ENCODE peak calls at places on chromosome 7, in eight cellular contexts. U is astrocyte, J is endodermal cell, L is lower lobe of right lung, S is A549, W is dorsolateral prefrontal cortex, R is retinal pigment epithelial cell, P is HepG2. I is an unnamed sample.

GRCh38 chr7:149495785-149496641 is 1.6 kb downstream of the ZNF746 start:
- DNase-seq in P (peak), S (peak), W (peak), J (no peak), R (peak), U (peak), L (peak), I (no peak)

GRCh38 chr7:51376420-51377092 is 59.9 kb upstream of the COBL start:
- DNase-seq in R (peak), L (no peak), W (no peak), U (peak), J (no peak), S (peak), P (no peak), I (peak)

GRCh38 chr7:91263359-91264082 is 712 bp upstream of the FZD1 start:
- DNase-seq in P (no peak), R (no peak), W (peak), J (peak), S (peak), L (peak), U (peak), I (no peak)

GRCh38 chr7:20503278-20503677 is 112.2 kb upstream of the ABCB5 start:
- DNase-seq in R (no peak), L (no peak), S (no peak), U (no peak), W (no peak), P (no peak), J (no peak), I (no peak)

GRCh38 chr7:23247101-23247601 is 576 bp downstream of the GPNMB start:
- DNase-seq in S (no peak), P (no peak), U (no peak), W (no peak), R (no peak), L (no peak), J (no peak), I (no peak)

GRCh38 chr7:105849122-105849855 is 27.1 kb downstream of the ATXN7L1 start:
- DNase-seq in P (peak), U (no peak), S (peak), L (no peak), R (no peak), W (no peak), J (peak), I (no peak)

GRCh38 chr7:117401293-117402002 is 25.8 kb downstream of the ASZ1 start:
- DNase-seq in R (no peak), W (no peak), S (peak), L (no peak), P (peak), U (no peak), J (no peak), I (no peak)

GRCh38 chr7:149627911-149628310 is 130.3 kb upstream of the ZNF746 start:
- DNase-seq in J (no peak), R (no peak), W (no peak), S (no peak), U (no peak), L (no peak), P (no peak), I (no peak)

GRCh38 chr7:97971990-97972943 is 17.7 kb downstream of the OCM2 start:
- DNase-seq in R (peak), J (peak), L (peak), U (peak), P (peak), W (peak), S (peak), I (peak)

GRCh38 chr7:100567751-100568175 is 5.9 kb downstream of the SAP25 start:
- DNase-seq in S (no peak), J (no peak), L (no peak), U (no peak), R (no peak), P (peak), W (no peak), I (no peak)

GRCh38 chr7:24428676-24429075 is 144.6 kb upstream of the PALS2 start:
- DNase-seq in J (no peak), P (no peak), S (no peak), U (no peak), R (no peak), L (no peak), W (no peak), I (no peak)

GRCh38 chr7:71733108-71733870 is 601.3 kb downstream of the GALNT17 start:
- DNase-seq in W (peak), S (peak), J (peak), P (peak), R (peak), L (peak), U (peak), I (peak)

GRCh38 chr7:33550979-33551378 is 354.4 kb upstream of the BMPER start:
- DNase-seq in J (no peak), S (no peak), P (no peak), W (no peak), L (no peak), U (no peak), R (no peak), I (no peak)

GRCh38 chr7:156192921-156193320 is 380.7 kb upstream of the SHH start:
- DNase-seq in P (no peak), W (no peak), U (no peak), R (no peak), J (no peak), L (no peak), S (peak), I (no peak)

GRCh38 chr7:150325901-150326300 is 2.6 kb upstream of the ACTR3C start:
- DNase-seq in R (no peak), U (no peak), J (no peak), W (no peak), S (no peak), L (no peak), P (no peak), I (no peak)

GRCh38 chr7:49791089-49791741 is 17.8 kb downstream of the VWC2 start:
- DNase-seq in S (peak), W (no peak), L (no peak), J (peak), R (no peak), P (peak), U (no peak), I (peak)

GRCh38 chr7:158074896-158075632 is 512.6 kb downstream of the PTPRN2 start:
- DNase-seq in P (no peak), S (no peak), L (no peak), W (no peak), U (no peak), R (no peak), J (no peak), I (no peak)

GRCh38 chr7:138770904-138771303 is 26.9 kb upstream of the TMEM213 start:
- DNase-seq in P (peak), S (no peak), W (no peak), U (no peak), R (no peak), J (no peak), L (no peak), I (no peak)

GRCh38 chr7:114973147-114973546 is 51.3 kb downstream of the MDFIC start:
- DNase-seq in P (no peak), S (no peak), W (no peak), L (no peak), U (peak), R (no peak), J (no peak), I (no peak)

GRCh38 chr7:23539494-23539907 is 7.7 kb upstream of the TRA2A start:
- DNase-seq in U (no peak), L (no peak), R (no peak), W (no peak), S (no peak), J (no peak), P (no peak), I (no peak)

GRCh38 chr7:138481447-138482380 is 21.7 kb downstream of the TRIM24 start:
- DNase-seq in L (no peak), W (no peak), P (no peak), J (peak), S (no peak), U (no peak), R (no peak), I (no peak)

GRCh38 chr7:5589819-5590595 is 166.4 kb upstream of the TNRC18 start:
- DNase-seq in P (no peak), U (no peak), W (no peak), R (no peak), S (no peak), L (no peak), J (no peak), I (no peak)

GRCh38 chr7:150858236-150859197 is 6.2 kb downstream of the AOC1 start:
- DNase-seq in R (no peak), P (no peak), W (no peak), S (no peak), U (no peak), L (no peak), J (peak), I (no peak)

GRCh38 chr7:151076863-151077704 is 3.5 kb downstream of the FASTK start:
- DNase-seq in S (peak), J (peak), L (no peak), U (no peak), W (no peak), P (no peak), R (no peak), I (no peak)

GRCh38 chr7:6623589-6624245 is 8.3 kb downstream of the ZNF853 start:
- DNase-seq in R (no peak), U (no peak), P (no peak), L (no peak), S (no peak), W (no peak), J (no peak), I (no peak)

GRCh38 chr7:380226-380550 is 90.2 kb downstream of the FOXL3 start:
- DNase-seq in J (peak), U (no peak), P (no peak), L (no peak), R (no peak), W (no peak), S (no peak), I (no peak)
- H3K4me3 ChIP-seq in J (no peak), U (no peak), P (no peak), L (peak), R (no peak), W (no peak), S (no peak), I (no peak)

GRCh38 chr7:96709381-96710228 is at the start of gene SEM1:
- DNase-seq in W (peak), R (peak), J (peak), U (peak), L (peak), P (peak), S (peak), I (peak)
- TF ChIP-seq CTCF in W (no peak), R (no peak), J (no peak), U (no peak), L (no peak), P (no peak), S (no peak), I (no peak)

DNA sequence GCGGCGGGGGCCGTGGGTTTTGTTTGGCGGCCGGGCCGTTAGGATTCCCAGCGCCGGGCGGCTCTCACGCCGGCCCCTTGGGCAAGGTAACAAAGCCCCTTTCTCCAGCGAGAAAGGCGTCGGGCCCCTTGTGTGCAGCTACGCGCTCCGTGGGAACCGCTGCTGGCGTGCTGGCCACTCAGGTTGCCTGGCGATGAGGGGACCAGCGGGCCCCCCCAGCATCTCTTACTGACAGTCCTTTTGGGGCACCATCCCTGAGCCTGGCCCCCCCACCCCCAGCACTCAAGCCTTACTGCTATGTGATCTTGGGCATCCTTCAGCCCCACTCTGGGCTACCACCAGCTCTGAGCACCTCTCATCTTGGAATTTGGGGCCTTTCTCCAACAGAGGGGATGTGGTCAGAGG is 1.8 kb downstream of the LFNG start:
- DNase-seq in S (no peak), P (no peak), U (no peak), R (no peak), W (no peak), J (no peak), L (no peak), I (no peak)
- H3K4me3 ChIP-seq in S (no peak), P (peak), U (peak), R (peak), W (no peak), J (no peak), L (peak), I (no peak)

DNA sequence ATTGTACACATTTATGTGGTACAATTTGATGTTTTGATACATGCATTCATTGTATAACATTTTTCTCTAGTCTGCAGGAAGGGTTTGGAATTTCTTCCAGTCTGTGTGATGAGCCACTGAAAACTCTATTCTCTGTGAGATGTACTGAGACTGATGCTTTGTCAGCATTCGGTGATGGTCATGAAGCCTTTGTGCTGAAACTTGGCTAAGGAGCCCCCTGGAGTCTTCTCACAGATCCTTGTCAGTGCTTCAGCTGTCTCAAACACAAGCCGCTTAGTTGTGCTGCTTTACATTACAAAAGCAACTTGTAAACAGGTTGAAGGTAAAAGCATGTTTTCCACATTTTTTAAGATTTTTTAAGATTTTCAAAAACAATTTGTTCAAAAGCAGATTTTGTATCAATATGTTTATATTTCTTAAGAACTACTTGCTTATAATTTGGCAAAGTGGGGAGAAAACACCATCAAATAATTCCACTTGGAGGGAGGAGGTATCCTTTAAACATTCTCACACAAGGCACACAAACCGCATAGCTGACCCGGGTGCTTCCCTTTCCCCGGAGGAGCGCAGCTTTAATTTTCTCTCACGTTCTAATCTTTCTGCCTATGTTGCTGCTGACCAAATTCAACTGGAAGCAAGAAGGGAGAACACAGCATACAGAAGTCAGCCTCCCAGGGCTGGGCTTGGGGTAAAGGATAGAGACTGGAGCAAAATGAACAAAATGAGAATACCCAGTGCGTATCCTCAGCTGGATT is 249.8 kb upstream of the VSTM2A start:
- DNase-seq in U (no peak), L (no peak), R (no peak), W (no peak), S (no peak), J (peak), P (no peak), I (no peak)
- TF ChIP-seq CTCF in U (no peak), L (no peak), R (no peak), W (no peak), S (no peak), J (peak), P (no peak), I (no peak)

GRCh38 chr7:140640727-140641531 is at the start of gene DENND2A:
- DNase-seq in U (peak), W (peak), J (peak), S (no peak), L (peak), P (no peak), R (no peak), I (no peak)

GRCh38 chr7:140638311-140638791 is 2.3 kb downstream of the DENND2A start:
- DNase-seq in S (peak), W (no peak), U (peak), R (no peak), J (peak), L (no peak), P (no peak), I (no peak)

GRCh38 chr7:140641532-140642191 is 1.0 kb upstream of the DENND2A start:
- DNase-seq in W (no peak), P (no peak), R (no peak), S (no peak), J (no peak), U (no peak), L (no peak), I (no peak)

GRCh38 chr7:140640060-140640611 is 477 bp downstream of the DENND2A start:
- DNase-seq in W (no peak), J (peak), S (peak), L (peak), R (no peak), P (no peak), U (peak), I (no peak)

GRCh38 chr7:140639366-140640053 is 1.1 kb downstream of the DENND2A start:
- DNase-seq in J (peak), W (no peak), R (no peak), S (no peak), U (peak), P (no peak), L (no peak), I (no peak)
- H3K4me3 ChIP-seq in J (peak), W (peak), R (peak), S (peak), U (peak), P (peak), L (peak), I (peak)

GRCh38 chr7:142739927-142740492 is 9.3 kb upstream of the PRSS1 start:
- DNase-seq in R (no peak), L (no peak), J (no peak), W (no peak), S (no peak), U (no peak), P (no peak), I (no peak)
- TF ChIP-seq CTCF in R (peak), L (no peak), J (peak), W (no peak), S (no peak), U (no peak), P (no peak), I (no peak)

GRCh38 chr7:39967420-39968161 is 17.5 kb downstream of the CDK13 start:
- DNase-seq in S (no peak), U (no peak), J (no peak), L (no peak), R (no peak), P (no peak), W (no peak), I (no peak)

GRCh38 chr7:39969431-39969830 is 19.4 kb downstream of the CDK13 start:
- DNase-seq in L (no peak), U (no peak), W (no peak), S (no peak), P (no peak), J (no peak), R (no peak), I (no peak)

DNA sequence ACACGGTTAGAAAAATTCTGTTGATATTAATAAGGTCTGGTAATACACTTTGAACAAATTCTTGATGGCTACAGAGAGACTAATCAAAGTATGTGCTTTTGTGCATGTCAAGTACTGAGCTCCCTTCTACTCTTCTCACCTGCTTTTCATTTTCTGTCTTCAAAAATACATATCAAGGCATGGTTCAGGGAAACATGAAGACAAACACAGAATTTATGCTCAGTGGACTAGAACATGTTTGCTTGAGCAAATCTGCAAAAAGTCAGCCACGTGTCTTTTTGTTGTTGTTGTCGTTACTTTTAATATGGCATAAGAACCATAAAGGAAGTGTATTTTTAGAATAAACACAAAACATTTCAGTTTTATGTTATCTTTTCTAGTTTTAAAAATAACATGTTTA is 21.9 kb downstream of the CDK13 start:
- DNase-seq in L (no peak), R (no peak), U (no peak), S (no peak), P (no peak), J (no peak), W (no peak), I (no peak)
- H3K4me3 ChIP-seq in L (no peak), R (no peak), U (no peak), S (no peak), P (no peak), J (no peak), W (no peak), I (no peak)

GRCh38 chr7:84914598-84914997 is 272.3 kb downstream of the SEMA3D start:
- DNase-seq in U (no peak), J (peak), P (peak), S (peak), L (no peak), W (no peak), R (no peak), I (no peak)
- TF ChIP-seq CTCF in U (no peak), J (peak), P (peak), S (peak), L (no peak), W (no peak), R (peak), I (peak)

GRCh38 chr7:27177795-27178320 is 3.7 kb upstream of the HOXA10 start:
- DNase-seq in U (no peak), W (no peak), L (no peak), P (no peak), R (no peak), J (no peak), S (no peak), I (no peak)
- H3K4me3 ChIP-seq in U (no peak), W (no peak), L (no peak), P (no peak), R (no peak), J (no peak), S (no peak), I (no peak)

DNA sequence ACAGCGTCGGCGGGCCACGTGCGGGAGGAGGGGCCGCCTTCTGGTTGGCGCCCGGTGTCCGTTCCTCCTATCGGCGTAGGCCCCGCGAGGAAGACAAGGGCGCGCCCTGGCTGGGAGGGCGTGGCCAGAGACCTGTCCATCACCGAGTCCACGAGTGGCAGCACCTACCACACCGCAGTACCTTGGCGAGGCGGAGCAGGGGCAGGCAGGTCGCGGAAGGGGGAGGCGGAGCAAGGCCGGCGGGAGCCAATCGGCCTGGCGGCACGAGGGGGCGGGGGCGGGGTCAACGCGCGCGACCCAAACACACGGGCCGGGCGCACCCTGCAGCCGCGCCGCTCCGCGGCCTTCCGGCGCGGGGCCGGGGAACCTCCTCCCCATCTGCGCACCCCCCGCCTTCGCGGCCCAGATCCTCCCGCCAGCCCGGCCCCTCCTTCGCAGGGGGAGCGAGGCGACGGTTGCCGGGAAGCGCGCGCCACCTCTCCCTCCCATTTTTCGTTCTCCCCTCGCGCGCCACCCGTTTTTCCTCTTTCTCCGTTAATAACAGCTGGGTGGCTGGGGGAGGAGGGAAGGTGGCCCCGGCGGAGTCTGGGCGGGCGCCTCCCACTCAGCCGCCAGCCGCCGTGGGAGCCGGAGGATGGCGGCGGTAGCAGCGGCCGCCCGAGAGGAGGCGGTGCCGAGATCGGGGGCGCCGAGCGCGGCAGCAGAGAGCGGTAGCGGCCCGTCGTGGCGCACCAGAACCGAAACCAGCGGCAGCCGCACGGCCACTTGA is at the start of gene ZNRF2:
- DNase-seq in L (peak), U (peak), J (peak), P (peak), R (peak), W (peak), S (peak), I (peak)
- TF ChIP-seq CTCF in L (peak), U (no peak), J (peak), P (peak), R (peak), W (peak), S (peak), I (peak)